ENCODE peak calls at places on chromosomes 7 and 10, in nine cellular contexts. One of them, this sample, is unnamed.

GRCh38 chr10:111298031-111298430 is 221.2 kb downstream of the ADRA2A start:
- DNase-seq in GM20000: no peak
- DNase-seq in AG04449: no peak
- DNase-seq in cardiac muscle cell: no peak
- DNase-seq in heart right ventricle: no peak
- DNase-seq in WTC11: no peak
- DNase-seq in lower leg skin: no peak
- DNase-seq in osteocyte: no peak
- DNase-seq in bronchial epithelial cell: no peak
- DNase-seq in this sample: no peak

GRCh38 chr10:71545001-71545400 is 148.3 kb downstream of the CDH23 start:
- DNase-seq in GM20000: no peak
- DNase-seq in AG04449: no peak
- DNase-seq in cardiac muscle cell: no peak
- DNase-seq in heart right ventricle: no peak
- DNase-seq in WTC11: no peak
- DNase-seq in lower leg skin: no peak
- DNase-seq in osteocyte: no peak
- DNase-seq in bronchial epithelial cell: no peak
- DNase-seq in this sample: no peak

GRCh38 chr7:150378115-150378852 is 846 bp upstream of the ZNF775 start:
- DNase-seq in GM20000: peak
- DNase-seq in AG04449: no peak
- DNase-seq in cardiac muscle cell: peak
- DNase-seq in heart right ventricle: no peak
- DNase-seq in WTC11: peak
- DNase-seq in lower leg skin: peak
- DNase-seq in osteocyte: no peak
- DNase-seq in bronchial epithelial cell: peak
- DNase-seq in this sample: peak

GRCh38 chr7:106421181-106421762 is 136.5 kb upstream of the NAMPT start:
- DNase-seq in GM20000: no peak
- DNase-seq in AG04449: peak
- DNase-seq in cardiac muscle cell: peak
- DNase-seq in heart right ventricle: peak
- DNase-seq in WTC11: no peak
- DNase-seq in lower leg skin: peak
- DNase-seq in osteocyte: no peak
- DNase-seq in bronchial epithelial cell: peak
- DNase-seq in this sample: peak

GRCh38 chr7:44615149-44615611 is 8.8 kb downstream of the OGDH start:
- DNase-seq in GM20000: no peak
- DNase-seq in AG04449: no peak
- DNase-seq in cardiac muscle cell: no peak
- DNase-seq in heart right ventricle: no peak
- DNase-seq in WTC11: no peak
- DNase-seq in lower leg skin: no peak
- DNase-seq in osteocyte: no peak
- DNase-seq in bronchial epithelial cell: peak
- DNase-seq in this sample: no peak

GRCh38 chr10:81957976-81958375 is 83.0 kb downstream of the NRG3 start:
- DNase-seq in GM20000: no peak
- DNase-seq in AG04449: no peak
- DNase-seq in cardiac muscle cell: peak
- DNase-seq in heart right ventricle: no peak
- DNase-seq in WTC11: no peak
- DNase-seq in lower leg skin: no peak
- DNase-seq in osteocyte: no peak
- DNase-seq in bronchial epithelial cell: no peak
- DNase-seq in this sample: no peak

GRCh38 chr10:88835095-88835909 is 16.3 kb downstream of the ANKRD22 start:
- DNase-seq in GM20000: peak
- DNase-seq in AG04449: no peak
- DNase-seq in cardiac muscle cell: peak
- DNase-seq in heart right ventricle: peak
- DNase-seq in WTC11: peak
- DNase-seq in lower leg skin: peak
- DNase-seq in osteocyte: peak
- DNase-seq in bronchial epithelial cell: peak
- DNase-seq in this sample: no peak

GRCh38 chr7:94237417-94237816 is 157.3 kb upstream of the COL1A2 start:
- DNase-seq in GM20000: no peak
- DNase-seq in AG04449: no peak
- DNase-seq in cardiac muscle cell: no peak
- DNase-seq in heart right ventricle: no peak
- DNase-seq in WTC11: no peak
- DNase-seq in lower leg skin: no peak
- DNase-seq in osteocyte: no peak
- DNase-seq in bronchial epithelial cell: no peak
- DNase-seq in this sample: no peak

DNA sequence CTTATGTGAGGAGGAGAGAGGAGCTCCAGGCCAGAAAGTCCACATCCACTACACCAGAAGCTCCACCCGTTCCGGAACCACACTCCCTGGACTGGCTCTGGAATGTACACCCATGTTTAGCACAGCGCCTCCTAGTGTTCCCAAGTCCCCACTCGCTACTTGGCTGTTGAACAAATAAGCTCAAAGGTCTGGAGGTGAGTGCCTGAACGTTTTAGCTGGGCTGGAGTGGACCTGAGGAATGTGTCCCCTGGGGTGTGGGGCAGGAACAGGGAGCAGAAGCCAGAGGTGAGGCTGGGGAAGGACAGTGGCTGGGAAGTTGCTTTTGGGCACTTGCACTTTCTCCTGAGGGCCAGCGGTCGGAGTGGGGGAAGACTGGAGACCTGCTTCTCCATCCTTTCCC is 164.1 kb upstream of the CDCA7L start:
- DNase-seq in GM20000: no peak
- DNase-seq in AG04449: no peak
- DNase-seq in cardiac muscle cell: peak
- DNase-seq in heart right ventricle: no peak
- DNase-seq in WTC11: peak
- DNase-seq in lower leg skin: peak
- DNase-seq in osteocyte: no peak
- DNase-seq in bronchial epithelial cell: peak
- DNase-seq in this sample: peak
- TF ChIP-seq CTCF in GM20000: peak
- TF ChIP-seq CTCF in AG04449: no peak
- TF ChIP-seq CTCF in cardiac muscle cell: peak
- TF ChIP-seq CTCF in heart right ventricle: no peak
- TF ChIP-seq CTCF in WTC11: no peak
- TF ChIP-seq CTCF in lower leg skin: no peak
- TF ChIP-seq CTCF in osteocyte: no peak
- TF ChIP-seq CTCF in bronchial epithelial cell: peak
- TF ChIP-seq CTCF in this sample: no peak

DNA sequence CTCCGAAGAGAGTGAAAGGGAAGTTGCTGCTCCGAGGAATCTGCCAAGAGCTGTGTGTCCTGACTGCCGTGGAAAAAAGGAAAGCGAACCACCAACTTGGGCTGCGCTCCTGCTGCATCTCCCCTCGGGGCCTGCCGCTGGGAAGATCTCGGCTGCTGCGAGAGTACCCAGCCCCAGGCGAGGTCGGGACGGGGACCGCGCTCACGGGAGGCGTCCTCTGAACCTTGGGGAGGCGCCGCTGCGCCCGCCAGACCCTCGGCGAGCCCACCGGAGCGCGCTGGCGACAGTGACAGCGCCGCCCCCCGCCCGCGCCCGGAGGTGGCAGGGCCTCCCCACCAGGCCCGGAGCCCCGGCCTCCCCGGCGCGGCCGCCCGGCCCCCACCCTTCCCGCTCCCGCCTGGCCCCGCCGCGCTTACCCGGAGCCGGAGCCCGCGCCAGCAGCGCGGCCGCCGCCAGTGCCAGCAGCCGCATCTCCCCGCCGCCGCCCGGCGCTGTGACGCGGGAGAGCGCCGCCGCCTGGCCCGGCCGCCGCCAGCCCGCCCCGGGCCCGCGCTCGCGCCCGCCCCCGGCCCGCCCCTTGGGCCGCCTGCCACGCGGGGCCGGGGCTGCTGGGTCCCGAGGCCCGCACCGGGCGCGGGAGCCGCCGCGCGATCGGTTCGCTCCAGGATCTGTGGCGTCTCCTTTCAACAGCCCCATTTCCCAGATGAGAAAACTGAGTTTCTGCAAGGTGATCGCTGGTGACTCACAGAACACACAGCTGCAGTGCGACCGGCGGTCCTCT is at the start of gene VSTM4:
- DNase-seq in GM20000: peak
- DNase-seq in AG04449: no peak
- DNase-seq in cardiac muscle cell: peak
- DNase-seq in heart right ventricle: peak
- DNase-seq in WTC11: peak
- DNase-seq in lower leg skin: peak
- DNase-seq in osteocyte: peak
- DNase-seq in bronchial epithelial cell: no peak
- DNase-seq in this sample: no peak
- TF ChIP-seq CTCF in GM20000: no peak
- TF ChIP-seq CTCF in AG04449: no peak
- TF ChIP-seq CTCF in cardiac muscle cell: no peak
- TF ChIP-seq CTCF in heart right ventricle: peak
- TF ChIP-seq CTCF in WTC11: no peak
- TF ChIP-seq CTCF in lower leg skin: no peak
- TF ChIP-seq CTCF in osteocyte: peak
- TF ChIP-seq CTCF in bronchial epithelial cell: no peak
- TF ChIP-seq CTCF in this sample: no peak

GRCh38 chr7:127066974-127067373 is 185.8 kb downstream of the GRM8 start:
- DNase-seq in GM20000: no peak
- DNase-seq in AG04449: no peak
- DNase-seq in cardiac muscle cell: no peak
- DNase-seq in heart right ventricle: no peak
- DNase-seq in WTC11: peak
- DNase-seq in lower leg skin: no peak
- DNase-seq in osteocyte: no peak
- DNase-seq in bronchial epithelial cell: no peak
- DNase-seq in this sample: no peak
- TF ChIP-seq CTCF in GM20000: no peak
- TF ChIP-seq CTCF in AG04449: no peak
- TF ChIP-seq CTCF in cardiac muscle cell: no peak
- TF ChIP-seq CTCF in heart right ventricle: no peak
- TF ChIP-seq CTCF in WTC11: peak
- TF ChIP-seq CTCF in lower leg skin: no peak
- TF ChIP-seq CTCF in osteocyte: no peak
- TF ChIP-seq CTCF in bronchial epithelial cell: no peak
- TF ChIP-seq CTCF in this sample: no peak

GRCh38 chr7:92697012-92697411 is 106.8 kb upstream of the FAM133B start:
- DNase-seq in GM20000: no peak
- DNase-seq in AG04449: no peak
- DNase-seq in cardiac muscle cell: no peak
- DNase-seq in heart right ventricle: no peak
- DNase-seq in WTC11: no peak
- DNase-seq in lower leg skin: no peak
- DNase-seq in osteocyte: no peak
- DNase-seq in bronchial epithelial cell: no peak
- DNase-seq in this sample: no peak

GRCh38 chr7:92696584-92696983 is 106.4 kb upstream of the FAM133B start:
- DNase-seq in GM20000: no peak
- DNase-seq in AG04449: no peak
- DNase-seq in cardiac muscle cell: no peak
- DNase-seq in heart right ventricle: no peak
- DNase-seq in WTC11: no peak
- DNase-seq in lower leg skin: no peak
- DNase-seq in osteocyte: no peak
- DNase-seq in bronchial epithelial cell: no peak
- DNase-seq in this sample: no peak

GRCh38 chr7:92699560-92699959 is 109.4 kb upstream of the FAM133B start:
- DNase-seq in GM20000: no peak
- DNase-seq in AG04449: no peak
- DNase-seq in cardiac muscle cell: no peak
- DNase-seq in heart right ventricle: no peak
- DNase-seq in WTC11: no peak
- DNase-seq in lower leg skin: no peak
- DNase-seq in osteocyte: no peak
- DNase-seq in bronchial epithelial cell: peak
- DNase-seq in this sample: no peak

GRCh38 chr7:92697414-92697813 is 107.2 kb upstream of the FAM133B start:
- DNase-seq in GM20000: no peak
- DNase-seq in AG04449: no peak
- DNase-seq in cardiac muscle cell: no peak
- DNase-seq in heart right ventricle: no peak
- DNase-seq in WTC11: no peak
- DNase-seq in lower leg skin: no peak
- DNase-seq in osteocyte: no peak
- DNase-seq in bronchial epithelial cell: no peak
- DNase-seq in this sample: no peak

DNA sequence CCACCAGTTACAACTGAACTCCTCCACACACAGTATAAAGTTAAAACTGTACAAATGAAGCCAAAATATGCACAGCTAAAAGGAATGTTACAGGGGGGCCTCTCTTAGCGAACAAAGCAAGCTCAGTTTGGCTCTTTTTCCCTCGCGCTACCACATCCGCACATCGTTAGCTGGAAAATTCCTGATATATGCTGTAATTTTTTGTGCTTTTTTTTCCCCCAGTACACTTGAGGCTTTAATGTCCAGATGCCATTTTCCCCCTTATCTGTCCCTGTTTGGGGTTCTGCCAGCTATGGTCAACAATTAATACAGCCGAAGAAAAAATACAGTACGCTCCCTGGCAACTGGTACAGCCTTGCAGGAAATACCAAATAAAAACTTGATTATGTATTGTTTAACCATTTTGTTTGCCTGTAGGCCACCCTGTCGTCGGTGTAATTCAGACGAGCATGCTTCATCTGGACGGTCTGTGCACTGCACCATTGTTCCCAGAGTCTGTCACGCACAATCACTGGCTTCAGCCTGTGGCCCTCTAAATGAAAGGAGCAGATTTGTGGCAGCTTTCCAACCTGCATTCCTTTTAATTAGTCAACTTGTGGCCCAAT is 108.1 kb upstream of the FAM133B start:
- DNase-seq in GM20000: no peak
- DNase-seq in AG04449: peak
- DNase-seq in cardiac muscle cell: peak
- DNase-seq in heart right ventricle: peak
- DNase-seq in WTC11: no peak
- DNase-seq in lower leg skin: no peak
- DNase-seq in osteocyte: no peak
- DNase-seq in bronchial epithelial cell: peak
- DNase-seq in this sample: no peak
- TF ChIP-seq CTCF in GM20000: no peak
- TF ChIP-seq CTCF in AG04449: no peak
- TF ChIP-seq CTCF in cardiac muscle cell: no peak
- TF ChIP-seq CTCF in heart right ventricle: no peak
- TF ChIP-seq CTCF in WTC11: no peak
- TF ChIP-seq CTCF in lower leg skin: no peak
- TF ChIP-seq CTCF in osteocyte: no peak
- TF ChIP-seq CTCF in bronchial epithelial cell: no peak
- TF ChIP-seq CTCF in this sample: no peak

DNA sequence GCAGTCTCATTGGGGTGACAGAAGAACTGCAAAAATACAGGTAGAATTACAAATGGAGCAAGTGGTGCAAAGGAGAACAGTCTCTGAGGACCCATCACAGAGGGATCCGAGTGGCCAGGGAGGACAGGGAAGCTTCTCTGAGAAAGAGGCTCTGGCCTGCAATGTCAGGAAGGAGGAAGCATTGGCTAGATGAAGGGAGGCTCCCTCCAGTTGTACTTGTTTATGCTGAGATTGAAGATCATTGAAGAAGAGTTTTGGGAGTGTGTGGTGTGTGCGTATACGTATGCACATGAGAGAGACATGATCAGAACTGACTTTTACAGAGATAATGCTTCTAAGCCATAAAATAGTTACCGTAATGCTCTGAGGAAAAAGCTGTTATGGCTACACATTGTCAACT is 274.7 kb upstream of the FZD8 start:
- DNase-seq in GM20000: no peak
- DNase-seq in AG04449: no peak
- DNase-seq in cardiac muscle cell: peak
- DNase-seq in heart right ventricle: no peak
- DNase-seq in WTC11: no peak
- DNase-seq in lower leg skin: no peak
- DNase-seq in osteocyte: no peak
- DNase-seq in bronchial epithelial cell: no peak
- DNase-seq in this sample: no peak
- TF ChIP-seq CTCF in GM20000: no peak
- TF ChIP-seq CTCF in AG04449: no peak
- TF ChIP-seq CTCF in cardiac muscle cell: peak
- TF ChIP-seq CTCF in heart right ventricle: peak
- TF ChIP-seq CTCF in WTC11: no peak
- TF ChIP-seq CTCF in lower leg skin: no peak
- TF ChIP-seq CTCF in osteocyte: peak
- TF ChIP-seq CTCF in bronchial epithelial cell: peak
- TF ChIP-seq CTCF in this sample: no peak

This sample was measured in upper lobe of left lung.